ENCODE peak calls at places on chromosomes 7 and 10, in eight cellular contexts. L is neural progenitor cell, I is A549, W is Peyer's patch, R is fibroblast of lung, H is transverse colon, J is uterus, X is right lobe of liver. B is an unnamed sample.

GRCh38 chr7:84251183-84251845 is 56.7 kb upstream of the SEMA3A start:
- DNase-seq in I (no peak), W (no peak), H (no peak), R (peak; percentile 95), X (no peak), L (peak; percentile 44), J (no peak), B (peak; percentile 94)

GRCh38 chr10:114767101-114767588 is 54.4 kb upstream of the FHIP2A start:
- DNase-seq in L (no peak), W (no peak), X (no peak), J (no peak), I (no peak), R (peak; percentile 74), H (no peak), B (peak; percentile 66)

GRCh38 chr10:624605-625334 is 64.7 kb downstream of the DIP2C start:
- DNase-seq in W (peak; percentile 64), R (peak; percentile 91), J (peak; percentile 76), L (peak; percentile 61), X (peak; percentile 64), H (peak; percentile 36), I (no peak), B (peak; percentile 81)

GRCh38 chr10:108445746-108446145 is 1281.2 kb upstream of the SORCS1 start:
- DNase-seq in J (no peak), L (no peak), X (no peak), H (no peak), R (peak; percentile 4), W (no peak), I (no peak), B (no peak)

GRCh38 chr10:78267070-78267469 is 233.4 kb downstream of the RPS24 start:
- DNase-seq in R (peak; percentile 21), J (no peak), L (no peak), X (no peak), H (no peak), W (no peak), I (no peak), B (no peak)

GRCh38 chr7:136275794-136276193 is 298.6 kb upstream of the MTPN start:
- DNase-seq in H (no peak), I (no peak), R (no peak), J (no peak), L (peak; percentile 10), W (no peak), X (no peak), B (no peak)

GRCh38 chr7:4066626-4067475 is 615.2 kb upstream of the FOXK1 start:
- DNase-seq in J (no peak), R (no peak), L (peak; percentile 27), W (no peak), X (no peak), I (no peak), H (no peak), B (no peak)

GRCh38 chr10:43846187-43846680 is 197.6 kb upstream of the ZNF32 start:
- DNase-seq in J (peak; percentile 54), R (peak; percentile 54), I (no peak), W (peak; percentile 69), X (no peak), H (no peak), L (no peak), B (peak; percentile 22)

GRCh38 chr10:23914641-23915040 is 294.3 kb upstream of the KIAA1217 start:
- DNase-seq in L (no peak), R (no peak), H (no peak), X (no peak), J (no peak), W (no peak), I (no peak), B (no peak)

GRCh38 chr10:21138769-21139324 is 241.7 kb upstream of the NEBL start:
- DNase-seq in L (no peak), W (no peak), H (no peak), I (no peak), R (no peak), X (no peak), J (no peak), B (no peak)

GRCh38 chr7:130938661-130939060 is 204.7 kb upstream of the KLF14 start:
- DNase-seq in R (peak; percentile 61), H (no peak), W (no peak), J (no peak), X (no peak), I (no peak), L (no peak), B (peak; percentile 33)

GRCh38 chr7:4659551-4660286 is 22.4 kb upstream of the FOXK1 start:
- DNase-seq in X (no peak), H (no peak), J (no peak), L (no peak), I (peak; percentile 55), R (no peak), W (no peak), B (no peak)

GRCh38 chr7:121516791-121517305 is 120.7 kb upstream of the FAM3C start:
- DNase-seq in W (no peak), I (no peak), H (no peak), J (peak; percentile 68), L (no peak), R (no peak), X (no peak), B (no peak)

GRCh38 chr10:71920540-71921318 is 43.5 kb upstream of the CHST3 start:
- DNase-seq in L (no peak), X (no peak), W (peak; percentile 75), R (peak; percentile 31), I (peak; percentile 59), J (peak; percentile 37), H (peak; percentile 67), B (no peak)

GRCh38 chr7:104328308-104328969 is at the start of gene LHFPL3:
- DNase-seq in H (no peak), R (peak; percentile 6), J (no peak), I (no peak), L (peak; percentile 72), W (no peak), X (no peak), B (no peak)

GRCh38 chr7:104327534-104327933 is 869 bp upstream of the LHFPL3 start:
- DNase-seq in H (no peak), L (no peak), X (no peak), I (no peak), W (no peak), R (no peak), J (no peak), B (no peak)

GRCh38 chr7:104327963-104328307 is 468 bp upstream of the LHFPL3 start:
- DNase-seq in H (no peak), L (peak; percentile 26), W (no peak), X (no peak), R (no peak), J (no peak), I (no peak), B (no peak)

GRCh38 chr7:104328970-104329825 is 795 bp downstream of the LHFPL3 start:
- DNase-seq in I (no peak), W (no peak), H (no peak), J (no peak), L (peak; percentile 57), X (no peak), R (no peak), B (no peak)
- H3K4me3 ChIP-seq in I (no peak overlapping the region), W (no peak overlapping the region), H (peak overlapping the region; percentile 44), J (peak overlapping the region; percentile 8), L (peak overlapping the region; percentile 61), X (no peak overlapping the region), R (no peak overlapping the region), B (peak overlapping the region; percentile 18)

DNA sequence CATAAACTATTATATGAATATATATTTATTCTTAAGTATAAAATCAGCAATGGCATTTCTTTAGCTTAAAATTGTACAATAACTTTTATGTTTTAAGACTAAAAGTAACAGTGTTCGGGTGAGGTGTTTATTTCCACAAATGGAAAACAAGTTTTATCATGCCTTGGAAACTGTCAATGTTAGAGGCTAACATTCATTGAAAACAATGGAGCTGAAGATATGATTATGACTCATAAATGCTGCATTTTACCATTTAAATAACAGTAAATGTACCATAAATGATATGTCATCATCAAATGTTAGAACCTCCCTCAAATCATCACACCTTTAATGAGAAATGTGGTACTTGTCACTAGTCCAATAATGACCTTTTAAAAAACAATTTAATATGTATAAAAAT is 897.3 kb downstream of the PCDH15 start:
- DNase-seq in W (no peak), X (no peak), L (no peak), H (no peak), I (no peak), J (no peak), R (no peak), B (no peak)
- TF ChIP-seq CTCF in W (no peak), X (no peak), L (no peak), H (no peak), I (no peak), J (no peak), R (no peak), B (no peak)

DNA sequence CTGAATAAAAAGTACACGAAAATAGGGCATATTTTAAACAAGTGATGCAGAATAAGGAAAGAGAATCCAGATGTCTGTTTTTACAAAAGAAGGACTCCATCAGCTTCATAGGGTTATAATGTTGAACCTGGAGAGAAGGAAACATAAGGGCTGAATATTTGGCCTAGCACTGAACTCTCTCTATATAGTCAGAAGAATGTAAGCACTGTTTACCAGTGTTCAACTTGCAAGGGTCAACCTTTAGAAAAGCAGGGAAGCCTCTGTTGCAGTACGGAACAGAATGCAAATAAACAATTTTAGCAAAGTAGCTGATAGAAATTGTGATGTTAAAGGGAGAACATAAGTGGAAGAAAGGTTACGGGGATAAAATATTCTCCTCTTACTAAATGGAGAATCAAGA is 16.2 kb downstream of the CDK6 start:
- DNase-seq in W (no peak), X (no peak), J (no peak), L (no peak), R (no peak), I (no peak), H (no peak), B (no peak)
- H3K4me3 ChIP-seq in W (no peak overlapping the region), X (no peak overlapping the region), J (no peak overlapping the region), L (no peak overlapping the region), R (no peak overlapping the region), I (no peak overlapping the region), H (no peak overlapping the region), B (no peak overlapping the region)

GRCh38 chr7:80097756-80098155 is 36.9 kb upstream of the GNAI1 start:
- DNase-seq in L (no peak), H (no peak), I (no peak), R (no peak), X (no peak), W (no peak), J (no peak), B (no peak)

GRCh38 chr7:80093349-80093748 is 41.3 kb upstream of the GNAI1 start:
- DNase-seq in W (no peak), L (no peak), I (no peak), J (no peak), R (no peak), H (no peak), X (no peak), B (no peak)

GRCh38 chr7:80100254-80100653 is 34.4 kb upstream of the GNAI1 start:
- DNase-seq in L (no peak), X (no peak), J (no peak), I (no peak), W (no peak), R (no peak), H (no peak), B (no peak)

GRCh38 chr7:80098795-80099194 is 35.8 kb upstream of the GNAI1 start:
- DNase-seq in L (peak; percentile 33), I (no peak), H (no peak), W (no peak), J (no peak), R (no peak), X (no peak), B (no peak)

DNA sequence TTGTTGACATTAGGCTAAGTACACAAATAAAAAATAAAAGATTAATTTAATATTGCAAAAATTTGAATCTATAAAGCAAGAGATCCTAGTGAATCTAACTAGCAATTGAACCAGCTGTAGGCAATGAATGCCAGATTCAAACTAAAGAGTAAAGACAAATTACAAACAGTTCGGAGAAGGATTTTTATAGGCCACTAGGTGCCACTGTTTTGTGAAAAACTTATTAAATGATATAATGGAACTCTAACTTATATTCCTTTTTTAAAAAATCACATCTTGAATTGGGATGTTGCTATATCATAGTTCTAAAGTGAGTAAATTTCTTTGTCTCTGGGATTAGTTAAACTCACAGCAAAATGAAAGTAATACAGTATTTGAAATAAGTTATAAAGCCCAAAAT is 39.1 kb upstream of the GNAI1 start:
- DNase-seq in R (no peak), J (no peak), L (no peak), W (no peak), X (no peak), H (no peak), I (no peak), B (peak; percentile 31)
- TF ChIP-seq CTCF in R (peak; percentile 47), J (peak; percentile 37), L (peak; percentile 52), W (peak; percentile 41), X (peak; percentile 50), H (peak; percentile 43), I (peak; percentile 58), B (peak; percentile 48)